ENCODE peak calls at places on chromosomes 7 and 10, in nine cellular contexts. O, G, Z, P, M, C, K, Q and D are unnamed samples.

GRCh38 chr7:33248663-33249062 is 119.3 kb downstream of the BBS9 start:
- DNase-seq in O (no peak), G (no peak), Z (no peak), P (no peak), M (no peak), C (peak), K (peak), Q (no peak), D (no peak)

GRCh38 chr7:64469673-64470072 is 93.2 kb downstream of the ZNF680 start:
- DNase-seq in O (no peak), G (no peak), Z (no peak), P (no peak), M (no peak), C (no peak), K (no peak), Q (no peak), D (no peak)

GRCh38 chr7:106001196-106001595 is 38.1 kb downstream of the CDHR3 start:
- DNase-seq in O (no peak), G (no peak), Z (no peak), P (no peak), M (no peak), C (no peak), K (no peak), Q (no peak), D (no peak)

GRCh38 chr10:106360870-106361269 is 803.6 kb downstream of the SORCS1 start:
- DNase-seq in O (no peak), G (peak), Z (no peak), P (no peak), M (no peak), C (peak), K (no peak), Q (peak), D (no peak)

GRCh38 chr10:112649492-112650152 is 202.6 kb downstream of the VTI1A start:
- DNase-seq in O (no peak), G (no peak), Z (no peak), P (no peak), M (no peak), C (peak), K (peak), Q (no peak), D (no peak)

GRCh38 chr7:94655884-94656657 is at the start of gene SGCE:
- DNase-seq in O (peak), G (peak), Z (peak), P (peak), M (peak), C (peak), K (peak), Q (no peak), D (peak)

GRCh38 chr10:50514995-50515394 is 108.8 kb downstream of the SGMS1 start:
- DNase-seq in O (no peak), G (no peak), Z (no peak), P (no peak), M (no peak), C (no peak), K (no peak), Q (no peak), D (no peak)

GRCh38 chr7:100679927-100680588 is 6.5 kb downstream of the GNB2 start:
- DNase-seq in O (no peak), G (no peak), Z (peak), P (peak), M (no peak), C (no peak), K (no peak), Q (no peak), D (no peak)

GRCh38 chr10:15325243-15326002 is 45.7 kb downstream of the FAM171A1 start:
- DNase-seq in O (no peak), G (peak), Z (no peak), P (no peak), M (no peak), C (peak), K (peak), Q (peak), D (no peak)

GRCh38 chr10:49170632-49171325 is 17.4 kb downstream of the TMEM273 start:
- DNase-seq in O (no peak), G (no peak), Z (no peak), P (no peak), M (no peak), C (no peak), K (no peak), Q (no peak), D (no peak)

GRCh38 chr7:148303295-148304013 is 287.1 kb upstream of the C7orf33 start:
- DNase-seq in O (peak), G (peak), Z (peak), P (no peak), M (peak), C (peak), K (no peak), Q (peak), D (no peak)

GRCh38 chr10:75616076-75616475 is 184.7 kb downstream of the LRMDA start:
- DNase-seq in O (no peak), G (no peak), Z (no peak), P (no peak), M (no peak), C (no peak), K (no peak), Q (no peak), D (no peak)

GRCh38 chr10:97676770-97677581 is 10.1 kb downstream of the AVPI1 start:
- DNase-seq in O (peak), G (peak), Z (peak), P (peak), M (peak), C (no peak), K (peak), Q (peak), D (peak)

GRCh38 chr7:39240864-39241263 is 263.2 kb downstream of the POU6F2 start:
- DNase-seq in O (no peak), G (peak), Z (no peak), P (no peak), M (no peak), C (no peak), K (no peak), Q (no peak), D (no peak)

GRCh38 chr7:20021834-20022233 is 195.3 kb downstream of the MACC1 start:
- DNase-seq in O (no peak), G (no peak), Z (no peak), P (no peak), M (no peak), C (peak), K (no peak), Q (no peak), D (no peak)

GRCh38 chr7:3043544-3044395 is at the start of gene CARD11:
- DNase-seq in O (peak), G (no peak), Z (peak), P (peak), M (peak), C (no peak), K (peak), Q (no peak), D (peak)

GRCh38 chr10:122189185-122189584 is 81.9 kb upstream of the BTBD16 start:
- DNase-seq in O (no peak), G (no peak), Z (no peak), P (no peak), M (no peak), C (no peak), K (no peak), Q (no peak), D (no peak)

GRCh38 chr10:122186822-122187810 is 84.0 kb upstream of the BTBD16 start:
- DNase-seq in O (no peak), G (no peak), Z (no peak), P (no peak), M (no peak), C (no peak), K (no peak), Q (no peak), D (no peak)

GRCh38 chr10:122188706-122189105 is 82.4 kb upstream of the BTBD16 start:
- DNase-seq in O (no peak), G (no peak), Z (no peak), P (no peak), M (no peak), C (no peak), K (no peak), Q (no peak), D (no peak)

GRCh38 chr10:122181901-122182799 is 88.9 kb upstream of the BTBD16 start:
- DNase-seq in O (no peak), G (peak), Z (no peak), P (peak), M (no peak), C (no peak), K (peak), Q (no peak), D (no peak)

DNA sequence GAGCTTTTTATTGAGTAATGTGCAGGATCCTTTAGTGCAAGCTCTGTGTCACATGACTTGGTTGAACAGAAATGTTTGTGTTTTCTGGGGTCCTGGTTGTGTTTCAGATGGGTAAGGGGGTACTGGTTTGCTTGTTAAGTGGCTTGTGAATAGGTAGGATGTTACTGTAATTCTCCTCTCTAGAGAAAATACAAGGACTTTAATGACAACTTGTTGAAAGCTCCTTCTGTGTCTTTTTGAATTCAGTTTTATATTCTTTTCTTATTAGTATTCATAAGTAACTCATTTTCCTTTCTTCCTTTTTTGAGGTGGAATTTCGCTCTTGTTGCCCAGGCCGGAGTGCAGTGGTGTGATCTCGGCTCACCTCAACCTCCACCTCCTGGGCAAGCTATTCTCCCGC is 85.5 kb upstream of the BTBD16 start:
- DNase-seq in O (no peak), G (no peak), Z (no peak), P (no peak), M (no peak), C (no peak), K (no peak), Q (no peak), D (no peak)
- H2AFZ ChIP-seq in O (no peak), G (no peak), Z (no peak), P (no peak), M (no peak), C (no peak), K (no peak), Q (no peak), D (no peak)

GRCh38 chr10:27899058-27899457 is 99.8 kb downstream of the ODAD2 start:
- DNase-seq in O (no peak), G (no peak), Z (no peak), P (no peak), M (no peak), C (no peak), K (no peak), Q (no peak), D (no peak)
- H3K4me2 ChIP-seq in O (no peak), G (no peak), Z (no peak), P (no peak), M (peak), C (no peak), K (no peak), Q (no peak), D (no peak)

DNA sequence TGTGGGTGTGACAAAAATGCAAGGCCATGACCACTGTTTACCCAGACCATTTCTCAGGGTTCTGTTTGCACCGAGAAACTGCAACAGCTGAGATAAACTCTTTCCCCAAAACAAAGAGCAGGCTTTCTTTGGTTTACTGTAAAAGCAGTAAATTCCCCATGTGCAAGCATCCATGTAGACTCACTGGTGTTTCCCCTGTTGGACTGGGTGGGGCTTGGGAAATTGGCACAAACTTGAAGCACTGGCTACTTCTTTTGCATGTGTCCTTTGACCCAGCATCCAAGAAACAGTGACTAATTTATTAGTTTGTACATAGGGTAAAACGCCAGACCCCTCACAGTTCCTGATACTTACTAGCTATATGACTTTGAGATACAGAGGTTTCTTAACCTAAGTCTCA is 12.3 kb downstream of the IQUB start:
- DNase-seq in O (no peak), G (no peak), Z (no peak), P (no peak), M (peak), C (no peak), K (no peak), Q (no peak), D (no peak)
- H2AFZ ChIP-seq in O (no peak), G (no peak), Z (no peak), P (no peak), M (no peak), C (no peak), K (no peak), Q (no peak), D (no peak)

DNA sequence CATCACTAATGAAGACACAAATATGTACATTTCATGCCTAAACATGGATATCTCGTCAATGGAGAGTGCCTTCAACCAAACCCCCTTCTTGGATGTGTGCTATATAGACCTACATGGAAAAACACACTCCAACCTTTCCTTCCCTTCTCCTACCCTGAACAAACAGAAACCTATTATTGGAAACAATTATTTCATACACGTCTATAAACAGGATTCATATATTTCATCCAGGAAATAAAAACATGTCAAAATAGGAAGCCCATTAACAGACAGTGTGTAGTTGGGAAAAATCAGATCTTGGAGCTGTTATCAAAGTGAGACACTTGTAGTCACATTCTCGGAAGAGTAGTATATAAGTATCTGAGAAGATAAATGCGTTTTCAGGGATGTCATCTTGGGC is 81.1 kb downstream of the NRP1 start:
- DNase-seq in O (no peak), G (no peak), Z (no peak), P (no peak), M (no peak), C (no peak), K (peak), Q (no peak), D (no peak)
- H3K4me2 ChIP-seq in O (no peak), G (peak), Z (peak), P (no peak), M (no peak), C (peak), K (peak), Q (peak), D (no peak)

GRCh38 chr7:66964391-66964790 is 31.0 kb downstream of the SBDS start:
- DNase-seq in O (no peak), G (no peak), Z (no peak), P (no peak), M (peak), C (no peak), K (no peak), Q (no peak), D (no peak)

GRCh38 chr7:66967029-66967428 is 28.4 kb downstream of the SBDS start:
- DNase-seq in O (peak), G (no peak), Z (no peak), P (peak), M (no peak), C (no peak), K (no peak), Q (no peak), D (no peak)

GRCh38 chr7:66974986-66975590 is 20.3 kb downstream of the SBDS start:
- DNase-seq in O (no peak), G (peak), Z (no peak), P (peak), M (no peak), C (no peak), K (no peak), Q (no peak), D (no peak)

DNA sequence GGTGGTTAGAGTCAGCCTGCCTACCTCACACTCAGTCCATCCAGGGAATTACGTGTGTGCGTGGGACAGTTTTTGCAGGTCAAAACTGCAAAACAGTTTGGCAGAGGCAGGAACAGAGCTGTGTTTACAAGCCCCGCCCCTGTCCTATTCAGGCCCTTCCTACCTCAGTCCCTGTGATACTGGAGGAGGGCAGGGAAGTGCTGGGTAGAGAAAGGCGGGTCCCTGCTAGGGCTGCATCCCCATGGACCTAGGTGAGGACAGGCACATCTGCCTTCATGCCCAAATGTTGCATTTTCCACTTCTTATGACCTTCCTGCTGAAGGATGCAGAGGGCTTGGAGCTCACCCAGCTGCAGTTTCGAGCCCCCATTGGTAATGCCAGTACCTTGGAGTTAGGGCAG is 25.1 kb downstream of the SBDS start:
- DNase-seq in O (no peak), G (no peak), Z (no peak), P (peak), M (no peak), C (no peak), K (no peak), Q (no peak), D (peak)
- H2AFZ ChIP-seq in O (no peak), G (no peak), Z (no peak), P (peak), M (no peak), C (no peak), K (no peak), Q (no peak), D (no peak)

GRCh38 chr10:110216942-110217341 is 9.5 kb downstream of the MXI1 start:
- DNase-seq in O (no peak), G (no peak), Z (no peak), P (no peak), M (no peak), C (no peak), K (no peak), Q (no peak), D (no peak)

GRCh38 chr10:110214380-110214826 is 7.0 kb downstream of the MXI1 start:
- DNase-seq in O (peak), G (no peak), Z (no peak), P (no peak), M (no peak), C (no peak), K (no peak), Q (no peak), D (no peak)

GRCh38 chr10:110215751-110216150 is 8.3 kb downstream of the MXI1 start:
- DNase-seq in O (no peak), G (no peak), Z (no peak), P (no peak), M (no peak), C (no peak), K (no peak), Q (no peak), D (no peak)

GRCh38 chr10:110216240-110216639 is 8.8 kb downstream of the MXI1 start:
- DNase-seq in O (no peak), G (peak), Z (no peak), P (no peak), M (no peak), C (no peak), K (no peak), Q (no peak), D (no peak)

DNA sequence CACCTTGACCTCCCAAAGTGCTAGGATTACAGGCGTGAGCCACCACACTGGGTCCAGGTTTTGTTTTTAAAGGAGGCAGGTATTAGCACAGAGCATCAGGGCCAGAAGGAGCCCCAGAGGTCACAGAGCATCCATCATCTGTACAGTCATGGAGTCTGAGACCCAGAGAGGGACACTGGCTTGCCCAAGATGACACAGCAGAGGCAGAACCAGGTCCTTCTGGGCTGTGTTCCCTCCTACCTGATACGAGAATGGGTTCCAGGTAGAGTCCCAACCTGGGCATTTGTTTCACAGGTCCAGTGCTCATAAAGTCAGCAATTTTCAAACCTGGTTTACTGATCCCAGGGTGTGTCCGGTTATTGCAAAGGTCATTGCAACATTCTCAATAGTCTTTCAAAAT is 7.9 kb downstream of the MXI1 start:
- DNase-seq in O (no peak), G (no peak), Z (no peak), P (no peak), M (no peak), C (no peak), K (no peak), Q (no peak), D (no peak)
- H3K4me2 ChIP-seq in O (no peak), G (no peak), Z (no peak), P (no peak), M (no peak), C (no peak), K (no peak), Q (no peak), D (no peak)

GRCh38 chr7:136134503-136134902 is 157.3 kb upstream of the MTPN start:
- DNase-seq in O (no peak), G (peak), Z (no peak), P (peak), M (peak), C (peak), K (no peak), Q (no peak), D (peak)

GRCh38 chr7:136139392-136139791 is 162.2 kb upstream of the MTPN start:
- DNase-seq in O (no peak), G (no peak), Z (no peak), P (no peak), M (no peak), C (no peak), K (no peak), Q (no peak), D (no peak)

GRCh38 chr7:136138991-136139390 is 161.8 kb upstream of the MTPN start:
- DNase-seq in O (no peak), G (no peak), Z (no peak), P (no peak), M (no peak), C (no peak), K (no peak), Q (no peak), D (no peak)

GRCh38 chr7:136133491-136133990 is 156.4 kb upstream of the MTPN start:
- DNase-seq in O (no peak), G (no peak), Z (no peak), P (peak), M (no peak), C (peak), K (no peak), Q (no peak), D (no peak)

GRCh38 chr7:136136906-136137305 is 159.7 kb upstream of the MTPN start:
- DNase-seq in O (no peak), G (no peak), Z (no peak), P (peak), M (no peak), C (no peak), K (no peak), Q (no peak), D (no peak)
- H2AFZ ChIP-seq in O (no peak), G (no peak), Z (no peak), P (peak), M (no peak), C (no peak), K (no peak), Q (no peak), D (no peak)